ENCODE peak calls at places on chromosome 21, in ten cellular contexts. L is small intestine; Z is stimulated activated CD8-positive, alpha-beta memory T cell treated with anti-CD3 and anti-CD28 coated beads, Interleukin-4, amount 100 ng/mL, for 48 hours; J is SW480; F is stimulated activated CD4-positive, alpha-beta T cell treated with anti-CD3 and anti-CD28 coated beads, Interleukin-15, amount 100 ng/mL, for 48 hours; G is ACHN; W is transverse colon; E is nucleus accumbens; C is ELF-1; B is WTC11. H is an unnamed sample.

GRCh38 chr21:42991992-42992740 is 17.8 kb downstream of the PKNOX1 start:
- DNase-seq in L (no peak), Z (no peak), J (no peak), F (no peak), G (peak; percentile 90), W (peak; percentile 61), E (no peak), C (peak; percentile 80), B (no peak), H (no peak)

GRCh38 chr21:45384656-45385548 is 20.1 kb upstream of the COL18A1 start:
- DNase-seq in L (no peak), Z (no peak), J (no peak), F (no peak), G (no peak), W (no peak), E (no peak), C (no peak), B (no peak), H (no peak)

GRCh38 chr21:33058468-33059318 is 11.2 kb upstream of the OLIG1 start:
- DNase-seq in L (no peak), Z (no peak), J (no peak), F (no peak), G (no peak), W (no peak), E (peak; percentile 45), C (no peak), B (no peak), H (no peak)

GRCh38 chr21:42062543-42063022 is 8.5 kb upstream of the UMODL1 start:
- DNase-seq in L (peak; percentile 63), Z (peak; percentile 79), J (peak; percentile 83), F (peak; percentile 56), G (no peak), W (peak; percentile 76), E (no peak), C (no peak), B (no peak), H (no peak)

GRCh38 chr21:34557261-34557660 is 45.3 kb upstream of the KCNE1 start:
- DNase-seq in L (no peak), Z (no peak), J (no peak), F (no peak), G (no peak), W (no peak), E (no peak), C (no peak), B (no peak), H (no peak)

GRCh38 chr21:35428489-35428888 is 379.4 kb upstream of the RUNX1 start:
- DNase-seq in L (no peak), Z (peak; percentile 29), J (peak; percentile 71), F (peak; percentile 6), G (no peak), W (no peak), E (no peak), C (peak; percentile 28), B (peak; percentile 14), H (no peak)

GRCh38 chr21:36883532-36884486 is 82.7 kb downstream of the HLCS start:
- DNase-seq in L (no peak), Z (no peak), J (no peak), F (no peak), G (no peak), W (no peak), E (no peak), C (no peak), B (no peak), H (no peak)

GRCh38 chr21:34552324-34553198 is 40.6 kb upstream of the KCNE1 start:
- DNase-seq in L (no peak), Z (no peak), J (no peak), F (no peak), G (no peak), W (no peak), E (no peak), C (no peak), B (no peak), H (no peak)

GRCh38 chr21:42724226-42724920 is 71.0 kb downstream of the PDE9A start:
- DNase-seq in L (peak; percentile 62), Z (no peak), J (peak; percentile 100), F (no peak), G (peak; percentile 96), W (peak; percentile 84), E (no peak), C (no peak), B (no peak), H (peak; percentile 80)

GRCh38 chr21:32182449-32182848 is 96.4 kb downstream of the MIS18A start:
- DNase-seq in L (no peak), Z (no peak), J (peak; percentile 25), F (no peak), G (no peak), W (no peak), E (no peak), C (no peak), B (no peak), H (no peak)

GRCh38 chr21:35323947-35324346 is 274.8 kb upstream of the RUNX1 start:
- DNase-seq in L (no peak), Z (no peak), J (no peak), F (no peak), G (no peak), W (peak; percentile 55), E (no peak), C (peak; percentile 28), B (no peak), H (no peak)

GRCh38 chr21:39863111-39863510 is 4.1 kb upstream of the PCP4 start:
- DNase-seq in L (peak; percentile 25), Z (no peak), J (peak; percentile 88), F (no peak), G (peak; percentile 80), W (peak; percentile 13), E (no peak), C (no peak), B (no peak), H (peak; percentile 70)

GRCh38 chr21:36509966-36510742 is 30.2 kb upstream of the CLDN14 start:
- DNase-seq in L (no peak), Z (no peak), J (no peak), F (no peak), G (no peak), W (peak; percentile 59), E (no peak), C (peak; percentile 78), B (no peak), H (peak; percentile 82)

GRCh38 chr21:45225741-45226327 is 61.9 kb downstream of the POFUT2 start:
- DNase-seq in L (no peak), Z (no peak), J (no peak), F (no peak), G (no peak), W (no peak), E (no peak), C (no peak), B (no peak), H (no peak)

H was measured in Calu3.